ENCODE peak calls at places on chromosomes 6 and 20, in five cellular contexts. Z is Caco-2, P is neural progenitor cell, B is endothelial cell, T is lower lobe of right lung. S is an unnamed sample.

GRCh38 chr6:17381429-17382147 is 11.8 kb upstream of the CAP2 start:
- DNase-seq in Z (no peak), P (no peak), T (no peak), B (no peak), S (no peak)

GRCh38 chr6:1328129-1328528 is 16.2 kb downstream of the FOXQ1 start:
- DNase-seq in T (no peak), P (no peak), Z (no peak), B (no peak), S (no peak)

GRCh38 chr20:15834857-15835256 is 738.4 kb downstream of the KIF16B start:
- DNase-seq in T (no peak), P (no peak), B (no peak), Z (no peak), S (no peak)

GRCh38 chr6:82113231-82113630 is 134.3 kb downstream of the IBTK start:
- DNase-seq in P (no peak), T (no peak), B (no peak), Z (no peak), S (no peak)

GRCh38 chr6:159693128-159693893 is at the start of gene SOD2:
- DNase-seq in P (peak), T (peak), B (peak), Z (peak), S (peak)

GRCh38 chr20:47133809-47134456 is 222.6 kb downstream of the ZMYND8 start:
- DNase-seq in Z (no peak), T (no peak), P (no peak), B (no peak), S (no peak)

GRCh38 chr6:95230071-95230740 is 347.1 kb upstream of the MANEA start:
- DNase-seq in B (no peak), T (no peak), Z (no peak), P (no peak), S (no peak)

GRCh38 chr6:2899596-2899995 is 3.5 kb downstream of the SERPINB9 start:
- DNase-seq in Z (no peak), T (no peak), P (no peak), B (no peak), S (no peak)

GRCh38 chr20:38043512-38044300 is 10.2 kb downstream of the RPRD1B start:
- DNase-seq in T (no peak), B (no peak), Z (no peak), P (no peak), S (no peak)

GRCh38 chr6:79250107-79250514 is 15.6 kb upstream of the HMGN3 start:
- DNase-seq in Z (no peak), B (no peak), T (no peak), P (peak), S (no peak)

GRCh38 chr6:120774275-120774674 is 560.0 kb downstream of the TBC1D32 start:
- DNase-seq in T (no peak), Z (no peak), P (no peak), B (no peak), S (no peak)

GRCh38 chr6:124066995-124067552 is 263.4 kb downstream of the NKAIN2 start:
- DNase-seq in B (no peak), Z (no peak), P (no peak), T (no peak), S (peak)

GRCh38 chr6:89260832-89261231 is 43.7 kb upstream of the GABRR1 start:
- DNase-seq in T (no peak), Z (no peak), P (no peak), B (no peak), S (no peak)

GRCh38 chr20:4737857-4738627 is 16.3 kb downstream of the PRND start:
- DNase-seq in P (no peak), B (no peak), T (no peak), Z (no peak), S (no peak)

GRCh38 chr20:3648941-3649340 is 14.3 kb downstream of the GFRA4 start:
- DNase-seq in P (no peak), B (no peak), T (no peak), Z (no peak), S (no peak)

GRCh38 chr6:166167801-166168615 is at the start of gene TBXT:
- DNase-seq in B (peak), T (no peak), P (peak), Z (no peak), S (peak)

GRCh38 chr6:94478178-94479140 is 1059.1 kb upstream of the EPHA7 start:
- DNase-seq in T (no peak), P (peak), Z (no peak), B (no peak), S (peak)

GRCh38 chr6:138557147-138557546 is 57.9 kb upstream of the NHSL1 start:
- DNase-seq in B (no peak), Z (no peak), T (no peak), P (no peak), S (no peak)

GRCh38 chr6:165913676-165914570 is 250.9 kb upstream of the PDE10A start:
- DNase-seq in T (no peak), B (no peak), Z (no peak), P (no peak), S (no peak)

GRCh38 chr6:106556368-106556960 is 72.8 kb downstream of the RTN4IP1 start:
- DNase-seq in Z (no peak), T (no peak), B (no peak), P (no peak), S (no peak)

GRCh38 chr6:130500693-130501092 is 134.9 kb downstream of the TMEM200A start:
- DNase-seq in B (no peak), P (no peak), T (no peak), Z (no peak), S (no peak)

GRCh38 chr20:51417245-51417560 is 125.3 kb downstream of the NFATC2 start:
- DNase-seq in Z (no peak), B (no peak), P (no peak), T (no peak), S (no peak)

GRCh38 chr6:1605822-1606532 is 3.7 kb upstream of the FOXC1 start:
- DNase-seq in P (peak), Z (no peak), B (peak), T (no peak), S (no peak)

GRCh38 chr20:43691928-43692524 is 25.1 kb downstream of the MYBL2 start:
- DNase-seq in T (no peak), Z (peak), P (peak), B (peak), S (peak)

GRCh38 chr20:57627972-57628650 is 7.9 kb upstream of the ZBP1 start:
- DNase-seq in T (no peak), B (no peak), Z (peak), P (no peak), S (no peak)

GRCh38 chr6:18142591-18142861 is 12.4 kb downstream of the TPMT start:
- DNase-seq in T (no peak), Z (no peak), B (no peak), P (no peak), S (no peak)

GRCh38 chr6:158018370-158018771 is 36.7 kb downstream of the SYNJ2 start:
- DNase-seq in P (no peak), T (no peak), B (no peak), Z (no peak), S (no peak)

GRCh38 chr6:165573671-165574070 is 89.4 kb downstream of the PDE10A start:
- DNase-seq in T (no peak), P (peak), B (no peak), Z (peak), S (no peak)

GRCh38 chr6:106082735-106083398 is 3.3 kb upstream of the PRDM1 start:
- DNase-seq in Z (no peak), B (no peak), T (no peak), P (no peak), S (no peak)

GRCh38 chr6:142349215-142349823 is 47.5 kb downstream of the ADGRG6 start:
- DNase-seq in Z (no peak), T (no peak), P (no peak), B (no peak), S (no peak)

GRCh38 chr6:1494671-1495070 is 105.3 kb downstream of the FOXF2 start:
- DNase-seq in P (no peak), Z (no peak), B (no peak), T (no peak), S (no peak)

GRCh38 chr6:127446356-127446755 is 12.8 kb downstream of the KIAA0408 start:
- DNase-seq in P (no peak), T (no peak), Z (no peak), B (no peak), S (no peak)

GRCh38 chr20:2292711-2293110 is 3.1 kb upstream of the TGM3 start:
- DNase-seq in T (peak), P (no peak), B (no peak), Z (no peak), S (no peak)

GRCh38 chr20:52242237-52243230 is 51.0 kb upstream of the ZFP64 start:
- DNase-seq in B (no peak), P (peak), Z (no peak), T (no peak), S (no peak)

GRCh38 chr6:159529820-159530405 is 163.1 kb downstream of the SOD2 start:
- DNase-seq in Z (no peak), P (no peak), T (no peak), B (no peak), S (no peak)

GRCh38 chr20:62182469-62183425 is at the start of gene MTG2:
- DNase-seq in Z (peak), T (peak), P (peak), B (peak), S (peak)
- TF ChIP-seq CTCF in Z (no peak), T (no peak), P (peak), B (no peak), S (no peak)

GRCh38 chr6:30002871-30003270 is 58.2 kb upstream of the POLR1H start:
- DNase-seq in P (no peak), T (no peak), Z (no peak), B (no peak), S (no peak)

GRCh38 chr6:30009113-30009512 is 52.0 kb upstream of the POLR1H start:
- DNase-seq in B (no peak), T (no peak), Z (no peak), P (no peak), S (no peak)

GRCh38 chr6:30005482-30005881 is 55.6 kb upstream of the POLR1H start:
- DNase-seq in T (no peak), B (no peak), Z (no peak), P (no peak), S (no peak)

GRCh38 chr6:30007132-30007764 is 53.8 kb upstream of the POLR1H start:
- DNase-seq in B (peak), Z (no peak), P (peak), T (peak), S (no peak)

GRCh38 chr6:30006170-30007131 is 54.6 kb upstream of the POLR1H start:
- DNase-seq in T (peak), P (peak), Z (no peak), B (peak), S (peak)
- TF ChIP-seq CTCF in T (no peak), P (no peak), Z (no peak), B (no peak), S (no peak)

GRCh38 chr6:13617066-13617465 is 1.9 kb downstream of the NOL7 start:
- DNase-seq in B (no peak), P (no peak), T (no peak), Z (no peak), S (no peak)
- TF ChIP-seq CTCF in B (no peak), P (no peak), T (no peak), Z (no peak), S (no peak)

GRCh38 chr6:169968541-169969270 is 217.3 kb downstream of the ERMARD start:
- DNase-seq in P (no peak), B (no peak), Z (no peak), T (no peak), S (no peak)
- TF ChIP-seq CTCF in P (no peak), B (no peak), Z (no peak), T (no peak), S (no peak)

GRCh38 chr6:56620229-56620868 is 22.3 kb downstream of the DST start:
- DNase-seq in B (no peak), T (no peak), Z (no peak), P (no peak), S (no peak)

GRCh38 chr6:56616967-56617366 is 25.7 kb downstream of the DST start:
- DNase-seq in P (peak), T (no peak), B (no peak), Z (no peak), S (no peak)

GRCh38 chr6:56613247-56613851 is 29.3 kb downstream of the DST start:
- DNase-seq in B (no peak), P (no peak), T (no peak), Z (no peak), S (no peak)

DNA sequence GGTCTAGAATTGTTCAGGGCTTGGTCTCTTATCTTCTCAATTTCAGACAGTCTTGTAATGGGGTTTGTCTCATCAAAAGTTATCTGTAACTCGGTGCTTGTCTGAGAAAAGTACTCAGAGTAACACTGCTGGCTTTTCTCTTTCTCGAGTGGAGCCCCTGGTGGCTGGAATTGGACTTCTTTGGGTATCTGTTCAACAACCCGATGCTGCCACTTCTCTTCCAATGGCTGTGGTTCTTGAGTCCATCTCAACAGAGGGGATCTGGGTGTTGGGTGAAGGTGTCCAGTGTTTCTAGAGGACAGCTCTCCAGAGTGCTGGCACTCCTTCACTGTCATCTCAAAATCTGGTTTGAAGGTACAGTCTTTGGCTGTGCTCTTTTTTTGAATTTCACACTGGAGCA is 24.6 kb downstream of the DST start:
- DNase-seq in T (no peak), P (no peak), B (no peak), Z (no peak), S (no peak)
- TF ChIP-seq CTCF in T (no peak), P (peak), B (peak), Z (no peak), S (no peak)

DNA sequence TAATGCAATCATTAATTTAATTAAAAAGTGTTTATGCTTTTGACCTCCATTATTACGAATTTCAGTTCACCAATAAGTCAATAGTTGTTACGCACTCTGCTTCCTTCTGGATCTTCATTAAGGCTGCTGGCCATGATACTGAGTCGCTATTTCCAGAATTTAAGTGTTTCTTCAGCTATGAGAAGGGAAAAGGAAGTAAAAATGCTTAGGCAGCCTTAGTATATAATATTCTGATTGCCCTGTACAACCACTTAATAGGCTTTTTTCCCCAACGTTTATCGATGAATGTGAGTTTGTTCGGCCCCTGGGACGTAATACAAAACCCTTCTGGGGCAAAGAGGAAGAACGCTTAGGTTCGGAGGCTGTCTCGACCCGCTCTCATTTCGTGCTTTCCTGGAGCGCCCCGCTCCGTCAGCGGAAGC is 644 bp downstream of the OARD1 start:
- DNase-seq in B (peak), T (peak), P (no peak), Z (no peak), S (peak)
- TF ChIP-seq CTCF in B (no peak), T (no peak), P (peak), Z (no peak), S (no peak)

GRCh38 chr6:37119387-37119886 is 50.5 kb upstream of the PIM1 start:
- DNase-seq in Z (no peak), T (no peak), B (no peak), P (no peak), S (no peak)

GRCh38 chr6:37126554-37126906 is 43.4 kb upstream of the PIM1 start:
- DNase-seq in B (no peak), P (no peak), T (no peak), Z (no peak), S (no peak)

GRCh38 chr6:37123957-37124729 is 45.8 kb upstream of the PIM1 start:
- DNase-seq in P (no peak), Z (no peak), B (no peak), T (no peak), S (no peak)

GRCh38 chr6:37125779-37126553 is 44.0 kb upstream of the PIM1 start:
- DNase-seq in Z (peak), T (no peak), P (peak), B (peak), S (no peak)

DNA sequence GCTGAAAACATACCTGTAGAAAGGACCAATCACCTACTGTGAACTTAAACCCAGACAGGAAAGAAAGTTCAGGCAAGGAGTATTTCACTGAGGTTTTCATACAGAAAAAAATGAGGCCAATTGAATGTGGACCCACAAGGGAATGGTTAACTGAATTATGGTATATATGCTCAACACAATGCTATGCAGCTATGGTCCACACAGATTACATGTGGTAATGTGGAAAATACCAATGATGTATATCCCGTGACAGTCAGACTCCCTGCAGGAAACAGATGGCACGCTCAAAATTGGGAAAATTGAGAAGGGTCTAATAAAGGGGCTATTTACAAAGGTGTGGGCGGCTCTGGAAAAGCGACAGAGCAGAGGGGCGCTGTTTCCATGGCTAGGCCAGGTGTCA is 47.1 kb upstream of the PIM1 start:
- DNase-seq in P (no peak), T (no peak), B (no peak), Z (no peak), S (no peak)
- TF ChIP-seq CTCF in P (no peak), T (no peak), B (no peak), Z (no peak), S (no peak)

GRCh38 chr6:122530440-122531046 is 58.9 kb upstream of the SERINC1 start:
- DNase-seq in B (peak), T (no peak), P (peak), Z (peak), S (peak)
- TF ChIP-seq CTCF in B (peak), T (peak), P (peak), Z (peak), S (peak)

DNA sequence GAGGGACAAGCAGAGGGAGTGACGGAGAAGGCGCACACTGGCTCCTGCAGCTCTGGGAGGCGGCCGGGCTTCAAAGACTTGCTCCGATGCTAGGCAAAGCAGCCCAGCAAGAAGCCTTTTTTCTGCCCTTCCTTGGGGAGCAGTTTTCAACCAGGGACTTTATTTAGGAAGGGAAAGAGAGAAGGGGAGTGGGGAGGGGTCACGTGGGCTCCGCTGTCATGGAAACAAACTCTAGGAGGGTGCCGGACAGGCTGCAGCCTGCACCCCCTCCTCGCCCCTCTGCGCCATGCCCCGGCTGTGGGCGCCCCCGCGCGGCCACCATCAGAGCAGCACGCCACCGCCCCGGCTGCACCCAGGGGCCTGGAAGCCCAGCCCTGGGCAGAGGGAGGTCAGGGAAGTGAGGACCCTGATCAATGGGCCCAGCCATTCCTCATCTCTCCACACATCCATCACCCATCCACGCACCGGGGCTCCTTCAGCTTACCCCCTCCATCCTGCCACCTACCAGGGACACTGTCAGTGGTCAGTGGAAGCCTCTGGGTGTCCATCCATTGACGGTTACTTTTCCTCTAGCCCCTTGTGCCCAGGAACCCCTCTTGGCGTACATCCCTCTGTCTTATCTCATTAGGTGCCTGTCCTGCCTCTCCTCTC is 66.6 kb upstream of the CCDC167 start:
- DNase-seq in P (peak), T (peak), B (peak), Z (peak), S (peak)
- TF ChIP-seq CTCF in P (peak), T (peak), B (peak), Z (peak), S (peak)

S was measured in glutamatergic neuron.